ENCODE peak calls at places on chromosomes 5 and 9, in four cellular contexts. E is uterus; W is CD4-positive, CD25-positive, alpha-beta regulatory T cell; M is adrenal gland. J is an unnamed sample. For H3K4me1, the result is how much of the 10 kb centered on the place peaks cover.

GRCh38 chr5:64339776-64340175 is 166.0 kb upstream of the RGS7BP start:
- DNase-seq in E (no peak), W (no peak), M (no peak), J (no peak)

GRCh38 chr9:84438391-84438790 is 97.8 kb upstream of the SLC28A3 start:
- DNase-seq in E (no peak), W (no peak), M (no peak), J (no peak)

GRCh38 chr5:19795218-19795617 is 192.8 kb downstream of the CDH18 start:
- DNase-seq in E (no peak), W (no peak), M (no peak), J (no peak)

GRCh38 chr9:131029574-131029952 is 20.6 kb downstream of the LAMC3 start:
- DNase-seq in E (no peak), W (no peak), M (no peak), J (no peak)

GRCh38 chr9:82764270-82764669 is 298.7 kb downstream of the RASEF start:
- DNase-seq in E (no peak), W (no peak), M (no peak), J (no peak)

GRCh38 chr5:104569621-104570020 is 1007.0 kb upstream of the NUDT12 start:
- DNase-seq in E (no peak), W (no peak), M (no peak), J (no peak)

GRCh38 chr5:36276864-36277263 is 24.8 kb downstream of the RANBP3L start:
- DNase-seq in E (no peak), W (no peak), M (no peak), J (no peak)

GRCh38 chr9:72526901-72527800 is 5.7 kb downstream of the TMC1 start:
- DNase-seq in E (peak), W (peak), M (peak), J (peak)

GRCh38 chr5:150066901-150067396 is 19.4 kb downstream of the CSF1R start:
- DNase-seq in E (no peak), W (peak), M (peak), J (no peak)

GRCh38 chr5:133993152-133993548 is 11.6 kb downstream of the VDAC1 start:
- DNase-seq in E (no peak), W (no peak), M (no peak), J (no peak)

GRCh38 chr5:145450286-145450969 is 384.7 kb downstream of the PRELID2 start:
- DNase-seq in E (no peak), W (no peak), M (no peak), J (no peak)

GRCh38 chr9:120386390-120387131 is 193.4 kb downstream of the CDK5RAP2 start:
- DNase-seq in E (no peak), W (no peak), M (peak), J (no peak)

GRCh38 chr5:14753947-14754346 is 89.4 kb downstream of the OTULIN start:
- DNase-seq in E (no peak), W (no peak), M (no peak), J (no peak)

GRCh38 chr5:151042453-151043093 is 22.2 kb downstream of the GPX3 start:
- DNase-seq in E (no peak), W (no peak), M (no peak), J (peak)

GRCh38 chr5:150469718-150470470 is 20.4 kb upstream of the RPS14 start:
- DNase-seq in E (no peak), W (no peak), M (no peak), J (no peak)

GRCh38 chr9:2622361-2623045 is 916 bp downstream of the VLDLR start:
- DNase-seq in E (peak), W (peak), M (peak), J (peak)

GRCh38 chr9:118533101-118533500 is 828.9 kb downstream of the TLR4 start:
- DNase-seq in E (no peak), W (no peak), M (no peak), J (no peak)

DNA sequence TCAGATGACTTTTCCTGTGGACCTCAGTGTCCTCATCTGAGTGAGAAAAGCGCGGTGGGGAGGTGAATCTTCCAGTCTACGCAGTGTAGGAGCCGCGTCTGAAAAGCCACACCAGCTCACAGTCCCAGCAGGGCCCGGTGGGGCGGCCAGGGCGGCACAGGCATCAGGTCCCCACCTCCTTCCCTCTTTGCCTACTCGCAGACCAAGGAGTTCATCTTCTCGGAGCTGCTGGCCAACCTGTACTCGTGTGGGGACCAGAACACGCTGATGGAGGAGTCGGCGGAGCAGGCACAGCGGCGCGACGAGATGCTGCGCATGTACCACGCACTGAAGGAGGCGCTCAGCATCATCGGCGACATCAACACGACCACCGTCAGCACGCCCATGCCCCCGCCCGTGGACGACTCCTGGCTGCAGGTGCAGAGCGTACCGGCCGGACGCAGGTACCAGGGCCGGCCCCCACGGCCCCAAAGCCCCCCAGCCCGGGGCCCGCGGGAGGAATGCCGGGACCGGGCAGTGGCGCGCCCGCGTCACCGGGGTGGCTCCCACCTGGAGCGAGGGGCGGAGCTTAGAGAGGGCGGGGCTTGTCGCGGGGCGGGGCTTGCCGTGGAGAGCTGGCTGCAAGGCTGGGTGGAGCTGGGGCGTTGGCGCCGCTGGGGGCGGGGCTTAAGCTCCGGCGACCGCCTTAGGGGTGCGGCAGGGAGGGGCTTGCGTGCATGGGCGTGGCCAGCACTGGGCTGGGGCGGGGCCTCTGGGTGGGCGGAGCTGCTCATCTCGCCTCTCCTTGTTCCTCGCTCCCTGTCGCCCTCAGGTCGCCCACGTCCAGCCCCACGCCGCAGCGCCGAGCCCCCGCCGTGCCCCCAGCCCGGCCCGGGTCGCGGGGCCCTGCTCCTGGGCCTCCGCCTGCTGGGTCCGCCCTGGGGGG is 25.6 kb downstream of the GOLGA2 start:
- DNase-seq in E (peak), W (peak), M (peak), J (peak)
- H3K4me3 ChIP-seq in E (no peak), W (peak), M (no peak), J (peak)

DNA sequence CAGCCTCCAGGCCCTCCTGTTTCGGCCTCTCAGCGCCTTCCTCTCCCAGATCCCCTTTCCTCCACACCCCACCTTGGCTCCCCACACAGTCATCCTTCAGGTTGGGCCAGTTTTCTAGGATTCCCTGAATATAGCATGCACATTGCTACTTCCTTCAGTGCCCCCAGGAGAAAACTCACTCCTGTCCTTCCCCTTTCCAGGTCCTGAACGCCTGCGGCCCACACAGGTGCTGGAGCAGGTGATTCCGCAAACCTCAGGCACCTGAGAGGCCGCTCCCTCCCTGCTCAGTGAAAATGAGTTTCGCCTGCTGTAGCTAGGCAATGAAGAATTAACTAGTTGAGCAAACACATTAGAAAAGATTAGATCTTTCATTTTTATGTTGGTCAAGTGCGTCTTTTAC is 185.0 kb downstream of the MED10 start:
- DNase-seq in E (no peak), W (no peak), M (no peak), J (no peak)
- H3K4me1 ChIP-seq in E (under half), W (under half), M (under half), J (under half)

GRCh38 chr5:176538505-176538806 is 1.3 kb upstream of the RNF44 start:
- DNase-seq in E (no peak), W (no peak), M (no peak), J (no peak)
- H3K4me3 ChIP-seq in E (no peak), W (peak), M (no peak), J (peak)

GRCh38 chr5:132461235-132461634 is 29.3 kb downstream of the IRF1 start:
- DNase-seq in E (no peak), W (no peak), M (no peak), J (no peak)
- H3K4me1 ChIP-seq in E (under half), W (half or more), M (under half), J (half or more)

GRCh38 chr5:54704825-54705224 is 187.3 kb downstream of the SNX18 start:
- DNase-seq in E (no peak), W (no peak), M (no peak), J (no peak)

GRCh38 chr5:54704341-54704740 is 186.8 kb downstream of the SNX18 start:
- DNase-seq in E (no peak), W (no peak), M (no peak), J (no peak)

GRCh38 chr5:54703091-54703490 is 185.5 kb downstream of the SNX18 start:
- DNase-seq in E (peak), W (no peak), M (peak), J (no peak)

GRCh38 chr5:54702470-54702869 is 184.9 kb downstream of the SNX18 start:
- DNase-seq in E (no peak), W (no peak), M (no peak), J (no peak)

DNA sequence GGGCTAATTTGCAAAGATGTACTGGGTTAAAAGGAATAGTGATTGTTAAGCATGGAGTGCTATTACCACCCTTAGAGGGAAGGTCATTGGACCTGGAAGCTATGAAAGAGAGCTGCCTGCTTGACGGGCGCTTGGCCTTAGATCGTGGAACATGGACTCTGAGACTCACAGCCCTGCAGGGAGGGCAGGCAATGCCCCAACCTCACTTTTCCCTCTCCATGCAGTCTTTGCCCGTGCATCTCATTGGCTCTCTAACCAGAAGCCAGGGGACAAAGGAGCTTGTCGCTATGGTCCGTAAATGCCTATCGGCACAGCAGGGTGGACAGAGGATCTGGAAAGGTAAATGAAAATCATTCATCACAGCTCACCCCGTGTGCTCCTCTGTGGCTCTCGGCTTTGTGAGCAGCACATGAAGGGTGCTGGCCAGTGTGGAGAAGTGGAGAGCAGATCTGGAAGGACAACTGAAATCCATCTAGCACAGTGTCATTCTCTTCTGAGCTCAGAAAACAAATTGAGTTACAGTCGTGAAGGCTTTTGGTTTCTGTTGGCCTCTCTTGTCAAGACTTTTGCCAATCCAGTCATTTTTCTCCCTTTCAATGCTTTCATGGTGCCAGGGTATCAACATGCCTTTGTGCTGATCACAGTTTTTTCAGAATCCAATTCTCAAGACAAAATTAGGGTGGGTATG is 186.2 kb downstream of the SNX18 start:
- DNase-seq in E (no peak), W (no peak), M (no peak), J (no peak)
- H3K4me3 ChIP-seq in E (no peak), W (no peak), M (no peak), J (no peak)

GRCh38 chr5:132416306-132417009 is 46.9 kb downstream of the SLC22A5 start:
- DNase-seq in E (no peak), W (no peak), M (no peak), J (no peak)
- H3K4me1 ChIP-seq in E (under half), W (half or more), M (under half), J (half or more)

GRCh38 chr9:113656771-113657670 is 193.5 kb downstream of the RGS3 start:
- DNase-seq in E (no peak), W (no peak), M (peak), J (no peak)
- H3K4me3 ChIP-seq in E (no peak), W (no peak), M (no peak), J (no peak)

DNA sequence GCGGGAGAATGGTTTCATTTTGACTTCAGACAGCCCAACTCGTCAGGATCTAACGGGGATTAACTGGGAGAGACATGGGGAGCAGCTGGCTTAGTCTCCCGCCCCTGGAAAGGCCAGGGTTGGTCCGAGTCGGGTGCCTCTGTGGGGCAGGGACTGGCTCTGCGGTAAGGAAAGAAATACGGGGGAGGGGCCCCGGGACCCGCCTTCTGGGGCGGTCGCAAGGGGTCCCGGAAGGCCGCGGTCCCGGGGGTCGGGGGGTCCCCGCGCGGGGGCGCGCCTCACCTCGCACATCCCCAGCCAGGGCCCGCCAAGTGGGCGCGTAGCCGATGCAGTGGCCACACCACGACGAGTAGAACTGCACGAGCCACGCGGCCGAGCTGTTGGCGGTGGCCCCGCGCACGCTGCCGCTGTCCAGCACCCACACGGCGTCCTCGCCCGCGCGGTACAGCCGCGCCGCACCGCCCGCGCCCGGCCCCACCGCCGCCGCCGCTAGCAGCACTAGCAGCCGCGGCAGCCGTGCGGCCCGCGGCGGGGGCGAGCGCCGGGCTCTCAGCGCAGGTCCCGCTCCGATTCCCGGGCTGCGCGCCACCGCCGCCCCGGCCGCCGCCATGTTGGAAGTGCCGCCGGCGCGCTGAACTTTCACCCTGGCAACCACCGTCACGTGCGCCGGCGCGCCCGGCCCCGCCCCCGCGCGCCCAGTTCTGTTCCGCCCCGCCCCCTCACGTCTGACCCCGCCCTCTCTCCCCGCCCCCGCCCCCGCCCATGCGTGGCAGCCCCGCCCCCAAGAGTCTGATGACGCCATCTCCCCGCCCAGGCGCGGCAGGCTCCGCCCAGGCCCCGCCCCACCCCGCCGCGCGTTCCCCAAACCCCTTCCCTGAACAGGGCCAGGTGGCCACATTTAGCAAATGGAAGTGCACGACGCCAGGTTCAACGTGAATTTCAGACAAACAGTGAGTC is at the start of gene QSOX2:
- DNase-seq in E (peak), W (peak), M (peak), J (peak)
- H3K4me1 ChIP-seq in E (under half), W (under half), M (under half), J (under half)